ENCODE peak calls at places on chromosome 22, in ten cellular contexts. P is uterus, K is hepatocyte, H is HAP-1, T is PC-3, A is adrenal gland, W is Caco-2, Z is GM23338, F is thyroid gland, L is heart right ventricle. I is an unnamed sample.
A peak's percentile ranks its signal among the peaks of the same experiment; 100 is the strongest.

GRCh38 chr22:37501610-37502341 is 15.6 kb upstream of the MFNG start:
- DNase-seq in P (peak; percentile 65), K (peak; percentile 94), H (no peak), T (peak; percentile 90), A (peak; percentile 92), W (peak; percentile 94), Z (no peak), F (no peak), L (peak; percentile 89), I (peak; percentile 93)

GRCh38 chr22:20604776-20605221 is 97.4 kb downstream of the MED15 start:
- DNase-seq in P (no peak), K (no peak), H (no peak), T (no peak), A (no peak), W (no peak), Z (peak; percentile 10), F (no peak), L (no peak), I (no peak)

GRCh38 chr22:37442537-37442936 is 15.3 kb upstream of the ELFN2 start:
- DNase-seq in P (no peak), K (no peak), H (no peak), T (peak; percentile 64), A (no peak), W (peak; percentile 37), Z (no peak), F (no peak), L (no peak), I (no peak)

GRCh38 chr22:45542001-45542520 is 39.4 kb downstream of the FBLN1 start:
- DNase-seq in P (no peak), K (no peak), H (no peak), T (no peak), A (no peak), W (no peak), Z (no peak), F (no peak), L (no peak), I (no peak)

GRCh38 chr22:50712341-50713007 is 25.5 kb upstream of the ACR start:
- DNase-seq in P (no peak), K (no peak), H (no peak), T (no peak), A (no peak), W (no peak), Z (no peak), F (no peak), L (no peak), I (no peak)

GRCh38 chr22:49518436-49518970 is 309.2 kb downstream of the BRD1 start:
- DNase-seq in P (no peak), K (no peak), H (no peak), T (no peak), A (no peak), W (no peak), Z (no peak), F (no peak), L (no peak), I (no peak)

GRCh38 chr22:36239150-36239400 is 252 bp downstream of the APOL2 start:
- DNase-seq in P (no peak), K (no peak), H (no peak), T (no peak), A (no peak), W (no peak), Z (no peak), F (no peak), L (no peak), I (no peak)

GRCh38 chr22:43852605-43853327 is 9.5 kb downstream of the SULT4A1 start:
- DNase-seq in P (no peak), K (no peak), H (no peak), T (no peak), A (peak; percentile 28), W (no peak), Z (no peak), F (no peak), L (no peak), I (no peak)

GRCh38 chr22:25563757-25564319 is 637 bp upstream of the GRK3 start:
- DNase-seq in P (no peak), K (peak; percentile 41), H (no peak), T (no peak), A (peak; percentile 44), W (peak; percentile 2), Z (peak; percentile 51), F (peak; percentile 18), L (peak; percentile 12), I (peak; percentile 41)

DNA sequence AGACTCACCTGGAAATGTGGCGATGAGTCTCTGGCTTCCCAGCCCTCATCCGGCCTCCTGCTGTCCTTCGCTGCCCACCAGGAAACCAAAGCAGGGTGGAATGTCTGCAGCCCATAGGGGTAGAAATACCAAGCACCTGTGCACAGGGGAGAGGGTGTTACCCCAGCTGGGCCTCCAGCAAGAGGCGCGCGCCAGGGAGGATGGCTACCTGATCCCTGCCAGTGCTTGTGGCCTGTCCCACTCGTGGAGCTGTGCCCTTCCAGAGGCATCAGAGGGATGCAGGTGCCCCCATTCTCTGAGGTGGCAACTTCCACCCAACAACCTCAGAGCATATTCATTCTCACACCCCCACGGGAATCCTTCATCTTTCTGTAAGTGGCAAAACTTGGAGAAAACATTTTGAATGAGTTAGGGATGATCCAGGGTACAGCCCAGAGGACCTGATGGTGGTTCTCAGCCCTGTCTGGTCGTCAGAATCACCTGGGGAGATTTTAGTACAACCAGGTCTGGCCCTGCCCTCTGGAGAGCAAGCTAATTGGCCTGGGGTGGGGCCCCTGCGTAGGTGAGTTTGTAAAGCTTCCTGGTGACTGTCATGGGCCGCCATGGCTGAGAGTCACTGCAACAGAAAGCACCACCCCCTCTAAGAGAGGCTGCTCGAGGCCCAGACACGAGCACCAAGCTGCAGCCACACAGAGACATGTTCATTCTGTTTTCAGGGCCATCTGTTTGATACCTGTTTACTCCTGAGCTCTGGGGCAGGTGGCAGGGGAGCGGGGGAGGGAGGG is 9.9 kb downstream of the SUN2 start:
- DNase-seq in P (no peak), K (no peak), H (no peak), T (no peak), A (no peak), W (no peak), Z (no peak), F (no peak), L (no peak), I (no peak)
- H3K36me3 ChIP-seq in P (no peaks in the 10 kb centered on the region), K (no peaks in the 10 kb centered on the region), H (peaks cover 81% of the 10 kb centered on the region), T (no peaks in the 10 kb centered on the region), A (peaks cover 100% of the 10 kb centered on the region), W (no peaks in the 10 kb centered on the region), Z (no peaks in the 10 kb centered on the region), F (peaks cover 91% of the 10 kb centered on the region), L (peaks cover 100% of the 10 kb centered on the region), I (peaks cover 3% of the 10 kb centered on the region)

GRCh38 chr22:23818541-23818940 is 20.3 kb downstream of the DERL3 start:
- DNase-seq in P (no peak), K (no peak), H (no peak), T (no peak), A (no peak), W (no peak), Z (no peak), F (no peak), L (no peak), I (no peak)
- H3K36me3 ChIP-seq in P (no peaks in the 10 kb centered on the region), K (no peaks in the 10 kb centered on the region), H (peaks cover 42% of the 10 kb centered on the region), T (no peaks in the 10 kb centered on the region), A (peaks cover 65% of the 10 kb centered on the region), W (peaks cover 5% of the 10 kb centered on the region), Z (peaks cover 41% of the 10 kb centered on the region), F (peaks cover 50% of the 10 kb centered on the region), L (peaks cover 86% of the 10 kb centered on the region), I (no peaks in the 10 kb centered on the region)

GRCh38 chr22:19068784-19069271 is 53.4 kb downstream of the DGCR2 start:
- DNase-seq in P (no peak), K (no peak), H (no peak), T (no peak), A (no peak), W (no peak), Z (no peak), F (no peak), L (no peak), I (no peak)
- H3K36me3 ChIP-seq in P (no peaks in the 10 kb centered on the region), K (no peaks in the 10 kb centered on the region), H (peaks cover 41% of the 10 kb centered on the region), T (peaks cover 8% of the 10 kb centered on the region), A (peaks cover 58% of the 10 kb centered on the region), W (peaks cover 5% of the 10 kb centered on the region), Z (no peaks in the 10 kb centered on the region), F (peaks cover 26% of the 10 kb centered on the region), L (peaks cover 77% of the 10 kb centered on the region), I (no peaks in the 10 kb centered on the region)

DNA sequence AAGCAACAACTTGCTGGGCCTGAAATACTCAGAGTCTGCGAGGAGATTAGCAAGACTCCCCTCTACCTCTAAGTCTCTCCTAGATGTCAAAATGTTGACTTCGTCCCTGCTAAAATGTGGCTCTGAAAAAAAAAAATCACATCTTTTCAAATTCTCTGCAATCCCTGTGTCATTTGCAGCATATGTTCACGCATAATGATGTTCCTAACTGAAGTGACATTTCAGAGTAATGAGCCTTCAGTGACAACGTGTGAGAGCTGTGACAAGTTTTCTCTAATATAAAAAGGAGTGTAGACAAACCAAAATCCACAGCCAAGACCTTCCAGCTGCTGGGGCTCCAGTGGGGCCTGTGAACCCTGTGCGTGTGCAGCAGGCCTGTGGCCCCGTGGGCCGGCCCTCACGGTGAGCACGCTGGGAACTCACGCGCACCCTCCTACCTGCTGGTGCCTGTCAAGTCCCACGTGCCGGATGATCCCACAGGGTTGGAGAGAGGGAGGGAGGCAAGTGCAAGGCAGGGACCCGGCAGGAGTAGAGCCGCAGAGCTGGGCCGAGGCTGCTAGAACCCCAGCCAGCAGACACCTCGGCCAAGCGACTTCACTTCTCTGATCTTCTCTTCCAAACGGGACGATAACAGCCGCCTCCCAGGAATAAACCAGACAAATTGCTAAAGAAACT is 1232.6 kb downstream of the TBC1D22A start:
- DNase-seq in P (no peak), K (no peak), H (no peak), T (no peak), A (no peak), W (no peak), Z (no peak), F (no peak), L (no peak), I (no peak)
- H3K36me3 ChIP-seq in P (no peaks in the 10 kb centered on the region), K (no peaks in the 10 kb centered on the region), H (no peaks in the 10 kb centered on the region), T (no peaks in the 10 kb centered on the region), A (no peaks in the 10 kb centered on the region), W (no peaks in the 10 kb centered on the region), Z (peaks cover 4% of the 10 kb centered on the region), F (no peaks in the 10 kb centered on the region), L (no peaks in the 10 kb centered on the region), I (no peaks in the 10 kb centered on the region)

DNA sequence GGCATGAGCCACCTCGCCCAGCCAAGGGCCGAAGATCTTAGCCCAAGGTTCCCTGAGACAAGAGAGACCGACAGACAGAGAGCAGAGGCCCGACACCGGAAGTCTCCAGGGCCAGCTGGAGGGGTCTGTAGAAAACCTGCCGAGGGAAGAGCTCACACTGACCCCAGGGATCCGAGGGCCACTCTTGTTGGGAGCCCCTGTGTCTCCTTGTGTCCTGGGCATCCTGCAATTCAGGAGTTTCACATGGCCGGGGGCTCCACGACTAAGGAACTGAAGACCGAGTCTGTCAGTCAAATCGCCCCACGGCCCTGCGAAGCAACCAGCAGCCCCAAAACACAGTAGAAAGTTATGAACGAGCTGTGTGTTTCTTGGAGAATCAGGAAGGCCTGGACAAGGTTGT is 1482.0 kb downstream of the BRD1 start:
- DNase-seq in P (no peak), K (no peak), H (no peak), T (no peak), A (no peak), W (no peak), Z (no peak), F (no peak), L (no peak), I (no peak)
- H3K36me3 ChIP-seq in P (no peaks in the 10 kb centered on the region), K (no peaks in the 10 kb centered on the region), H (no peaks in the 10 kb centered on the region), T (no peaks in the 10 kb centered on the region), A (no peaks in the 10 kb centered on the region), W (no peaks in the 10 kb centered on the region), Z (no peaks in the 10 kb centered on the region), F (no peaks in the 10 kb centered on the region), L (no peaks in the 10 kb centered on the region), I (no peaks in the 10 kb centered on the region)

I was measured in testis.